ENCODE peak calls at places on chromosomes 11 and 22, in four cellular contexts. K is H1, F is H9, C is IMR-90. S is an unnamed sample.

GRCh38 chr11:27183672-27184457 is 143.2 kb downstream of the BBOX1 start:
- DNase-seq in C (peak), F (no peak), K (no peak), S (peak)

GRCh38 chr11:119585038-119585666 is 143.8 kb downstream of the NECTIN1 start:
- DNase-seq in F (peak), C (no peak), K (no peak), S (peak)

GRCh38 chr11:69504576-69505420 is 23.3 kb downstream of the LINC01488 start:
- DNase-seq in C (no peak), K (no peak), F (no peak), S (no peak)

GRCh38 chr11:125069008-125069407 is 5.9 kb downstream of the SLC37A2 start:
- DNase-seq in F (no peak), C (peak), K (no peak), S (no peak)

GRCh38 chr11:27520226-27520625 is 13.7 kb upstream of the LIN7C start:
- DNase-seq in K (no peak), C (no peak), F (no peak), S (no peak)

GRCh38 chr11:114684636-114685035 is 6.3 kb downstream of the NXPE2 start:
- DNase-seq in K (no peak), F (no peak), C (no peak), S (no peak)

GRCh38 chr11:67024410-67024809 is 1.5 kb downstream of the SYT12 start:
- DNase-seq in C (no peak), F (no peak), K (no peak), S (no peak)

GRCh38 chr22:26590525-26590858 is 560 bp upstream of the TPST2 start:
- DNase-seq in F (no peak), C (no peak), K (no peak), S (no peak)

GRCh38 chr11:126474220-126474619 is 118.7 kb downstream of the ST3GAL4 start:
- DNase-seq in F (no peak), C (no peak), K (no peak), S (no peak)

GRCh38 chr22:19873960-19874306 is 19.3 kb upstream of the GNB1L start:
- DNase-seq in K (no peak), C (no peak), F (no peak), S (no peak)

GRCh38 chr11:109960831-109961230 is 132.4 kb upstream of the ZC3H12C start:
- DNase-seq in K (no peak), F (no peak), C (peak), S (peak)

GRCh38 chr11:13051257-13051656 is 42.1 kb downstream of the RASSF10 start:
- DNase-seq in C (no peak), F (no peak), K (no peak), S (peak)

GRCh38 chr22:44668886-44669724 is 32.9 kb upstream of the PRR5 start:
- DNase-seq in C (no peak), F (no peak), K (no peak), S (no peak)

GRCh38 chr11:128500488-128500887 is 86.9 kb downstream of the ETS1 start:
- DNase-seq in F (no peak), K (no peak), C (peak), S (no peak)

GRCh38 chr11:106306942-106307341 is 229.5 kb downstream of the AASDHPPT start:
- DNase-seq in C (no peak), K (no peak), F (no peak), S (no peak)

GRCh38 chr11:69131644-69132300 is 24.0 kb upstream of the SMIM38 start:
- DNase-seq in K (peak), C (peak), F (peak), S (peak)

GRCh38 chr11:68978931-68979591 is 1.7 kb downstream of the MRGPRD start:
- DNase-seq in F (peak), K (no peak), C (no peak), S (no peak)

GRCh38 chr11:129321076-129321475 is 54.6 kb upstream of the BARX2 start:
- DNase-seq in F (no peak), K (no peak), C (no peak), S (no peak)

GRCh38 chr22:26143801-26144325 is 25.4 kb upstream of the SEZ6L start:
- DNase-seq in C (no peak), K (no peak), F (no peak), S (no peak)

GRCh38 chr22:38873469-38874411 is 1.7 kb upstream of the CBX6 start:
- DNase-seq in K (no peak), F (no peak), C (no peak), S (peak)

GRCh38 chr11:61113209-61113608 is 10.9 kb downstream of the CD5 start:
- DNase-seq in C (no peak), K (no peak), F (no peak), S (no peak)

GRCh38 chr11:120674537-120674936 is 163.0 kb downstream of the GRIK4 start:
- DNase-seq in F (no peak), C (peak), K (no peak), S (no peak)

GRCh38 chr11:105609832-105610781 is at the start of gene GRIA4:
- DNase-seq in K (no peak), F (peak), C (peak), S (peak)

GRCh38 chr22:35971418-35972119 is 57.1 kb downstream of the RBFOX2 start:
- DNase-seq in C (peak), K (no peak), F (no peak), S (peak)

GRCh38 chr11:22875869-22876473 is 15.7 kb upstream of the CCDC179 start:
- DNase-seq in F (peak), C (peak), K (no peak), S (peak)

GRCh38 chr11:27807594-27807993 is 107.3 kb upstream of the BDNF start:
- DNase-seq in F (no peak), C (peak), K (no peak), S (no peak)

GRCh38 chr11:119371067-119371601 is 10.4 kb downstream of the USP2 start:
- DNase-seq in C (no peak), K (no peak), F (no peak), S (no peak)

GRCh38 chr22:47619631-47620030 is 857.2 kb downstream of the TBC1D22A start:
- DNase-seq in C (no peak), F (no peak), K (no peak), S (no peak)

GRCh38 chr11:128246364-128247234 is 340.8 kb downstream of the ETS1 start:
- DNase-seq in K (no peak), F (no peak), C (peak), S (no peak)

GRCh38 chr11:46180741-46181140 is 59.5 kb upstream of the PHF21A start:
- DNase-seq in K (no peak), F (no peak), C (no peak), S (no peak)

GRCh38 chr22:19663821-19664325 is 50.4 kb upstream of the SEPTIN5 start:
- DNase-seq in F (no peak), C (peak), K (no peak), S (peak)

DNA sequence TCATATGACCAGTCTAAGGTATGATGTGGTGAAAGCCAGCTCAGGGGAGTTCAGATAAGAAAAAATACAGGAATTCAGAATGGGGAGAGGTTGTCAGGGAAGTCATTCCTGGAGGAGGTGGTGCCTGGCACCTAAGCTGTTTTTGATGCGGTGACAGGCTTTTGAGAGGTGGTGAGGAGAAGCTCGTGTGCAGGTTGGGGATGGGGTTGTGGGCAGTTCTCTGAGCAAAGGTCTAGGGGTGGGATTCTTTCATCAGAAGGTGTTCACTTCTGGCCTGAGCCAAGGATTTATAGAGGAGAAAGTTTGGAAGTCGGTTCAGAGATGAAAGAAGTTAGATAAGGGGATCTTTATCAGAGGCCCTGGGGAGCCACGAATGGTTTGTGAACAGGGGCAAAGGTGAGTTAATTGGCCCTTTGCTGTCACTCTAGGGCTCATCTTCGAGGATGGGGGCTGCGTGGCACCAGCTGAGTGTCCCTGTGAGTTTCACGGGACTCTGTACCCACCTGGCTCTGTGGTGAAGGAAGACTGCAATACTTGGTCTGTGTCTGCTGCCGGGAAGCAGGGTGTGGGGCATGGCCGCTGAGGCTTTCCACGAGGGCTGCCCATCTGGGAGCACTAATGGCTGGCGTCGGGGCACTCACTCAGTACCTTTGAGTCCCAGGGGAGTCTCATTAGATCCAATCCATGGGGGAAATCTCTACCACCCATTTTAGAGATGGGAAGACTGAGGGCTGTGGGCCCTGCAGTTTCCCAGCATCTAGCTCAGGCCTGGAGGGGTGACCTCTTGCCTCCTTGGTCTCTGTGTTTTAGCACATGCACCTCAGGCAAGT is 13.4 kb downstream of the OTOG start:
- DNase-seq in C (no peak), K (no peak), F (no peak), S (peak)
- H4K5ac ChIP-seq in C (no peak), K (no peak), F (no peak), S (no peak)

GRCh38 chr11:19712281-19713220 is at the start of gene NAV2:
- DNase-seq in K (peak), F (peak), C (peak), S (peak)
- H2BK5ac ChIP-seq in K (peak), F (no peak), C (peak), S (no peak)

GRCh38 chr11:82676483-82677094 is 57.1 kb downstream of the FAM181B start:
- DNase-seq in C (no peak), K (no peak), F (no peak), S (no peak)

GRCh38 chr11:82683029-82683428 is 50.6 kb downstream of the FAM181B start:
- DNase-seq in C (no peak), K (no peak), F (peak), S (peak)

GRCh38 chr11:82675838-82676237 is 57.8 kb downstream of the FAM181B start:
- DNase-seq in K (no peak), F (peak), C (no peak), S (peak)

GRCh38 chr11:82682003-82682751 is 51.5 kb downstream of the FAM181B start:
- DNase-seq in F (peak), C (peak), K (no peak), S (peak)

GRCh38 chr11:82680252-82680651 is 53.4 kb downstream of the FAM181B start:
- DNase-seq in K (no peak), F (no peak), C (no peak), S (peak)
- H4K5ac ChIP-seq in K (no peak), F (no peak), C (no peak), S (no peak)

DNA sequence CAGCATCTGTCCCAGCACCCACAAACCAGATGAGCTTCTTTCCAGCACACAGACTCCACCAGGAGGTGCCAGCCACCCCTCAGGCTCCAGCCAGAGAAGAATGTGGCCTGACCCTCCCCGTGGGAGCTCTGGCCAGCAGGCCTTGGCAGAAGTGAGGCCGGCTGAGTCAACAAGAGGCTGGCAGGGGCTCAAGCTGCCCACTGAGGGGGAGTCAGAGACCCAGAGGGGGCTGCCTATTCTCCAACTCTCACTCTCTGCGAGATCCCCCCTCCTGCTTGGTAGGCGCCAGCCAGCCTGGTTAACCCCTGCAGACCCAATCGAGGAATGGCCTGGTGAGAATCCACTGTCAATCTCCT is 10.6 kb upstream of the CDC42EP1 start:
- DNase-seq in K (no peak), C (peak), F (no peak), S (peak)
- H2BK5ac ChIP-seq in K (no peak), C (no peak), F (no peak), S (no peak)

DNA sequence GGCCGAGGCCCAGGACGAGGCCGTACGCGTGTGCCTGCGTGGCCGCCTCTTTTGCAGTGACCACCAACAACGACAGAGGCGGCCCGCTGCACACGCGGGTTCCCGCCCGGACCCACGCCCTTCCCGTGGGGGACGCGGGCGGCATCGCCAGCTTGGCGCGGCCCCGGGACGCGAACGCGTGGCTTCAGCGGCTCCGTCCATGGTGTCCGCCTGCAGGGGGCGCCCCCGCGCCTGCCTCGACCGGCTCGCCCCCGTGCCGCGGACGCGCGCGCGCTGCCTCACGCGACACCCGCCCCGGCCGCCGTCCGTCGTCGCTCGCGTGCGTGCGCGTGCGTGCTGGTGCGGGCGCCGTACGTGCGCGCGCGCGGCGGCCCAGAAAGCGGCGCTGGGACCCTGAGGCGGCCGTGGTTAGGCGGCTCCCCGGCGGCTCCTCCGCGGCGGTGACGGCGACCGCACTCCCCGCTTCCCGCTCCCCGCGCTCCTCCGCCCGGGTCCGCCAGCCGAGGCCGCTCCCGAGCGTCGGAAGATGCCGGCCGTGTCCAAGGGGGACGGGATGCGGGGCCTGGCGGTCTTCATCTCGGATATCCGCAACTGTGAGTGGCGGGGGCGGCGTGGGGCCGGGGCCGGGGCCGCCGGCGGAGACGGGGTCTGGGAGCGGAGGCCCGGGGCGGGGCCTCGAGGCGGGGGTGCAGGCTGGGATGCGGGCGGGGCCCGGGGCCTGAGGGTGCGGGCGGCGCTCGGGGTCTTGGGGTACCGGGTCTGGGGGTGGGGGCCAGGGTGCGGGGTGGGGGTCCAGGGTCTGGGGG is at the start of gene AP2A2:
- DNase-seq in K (peak), F (peak), C (peak), S (peak)
- H4K5ac ChIP-seq in K (peak), F (no peak), C (peak), S (no peak)

GRCh38 chr22:28892175-28892731 is 8.9 kb downstream of the ZNRF3 start:
- DNase-seq in C (no peak), F (no peak), K (no peak), S (no peak)
- H2BK5ac ChIP-seq in C (no peak), F (no peak), K (no peak), S (no peak)

GRCh38 chr11:86440305-86440716 is 65.6 kb downstream of the CCDC81 start:
- DNase-seq in C (peak), K (no peak), F (no peak), S (no peak)
- H4K5ac ChIP-seq in C (no peak), K (no peak), F (no peak), S (no peak)

GRCh38 chr22:40721266-40721665 is 42.0 kb downstream of the MCHR1 start:
- DNase-seq in K (no peak), F (peak), C (peak), S (peak)
- H2BK5ac ChIP-seq in K (no peak), F (no peak), C (no peak), S (no peak)

S was measured in mesendoderm.